ENCODE peak calls at places on chromosomes 6 and 20, in nine cellular contexts. One of them, this sample, is unnamed.
A peak's percentile ranks its signal among the peaks of the same experiment; 100 is the strongest.

GRCh38 chr20:16701296-16701695 is 28.5 kb upstream of the SNRPB2 start:
- DNase-seq in naive B cell: no peak
- DNase-seq in ELR: peak; percentile 25
- DNase-seq in psoas muscle: no peak
- DNase-seq in hippocampal formation: no peak
- DNase-seq in NCI-H2081: no peak
- DNase-seq in T-cell: peak; percentile 51
- DNase-seq in Calu3: no peak
- DNase-seq in GM23248: peak; percentile 10
- DNase-seq in this sample: no peak

GRCh38 chr6:148934534-148934933 is 187.7 kb downstream of the UST start:
- DNase-seq in ELR: no peak
- DNase-seq in T-cell: no peak
- DNase-seq in naive B cell: no peak
- DNase-seq in GM23248: peak; percentile 83
- DNase-seq in NCI-H2081: no peak
- DNase-seq in psoas muscle: peak; percentile 35
- DNase-seq in hippocampal formation: peak; percentile 2
- DNase-seq in Calu3: no peak
- DNase-seq in this sample: no peak

GRCh38 chr6:7389162-7389450 is 436 bp downstream of the CAGE1 start:
- DNase-seq in ELR: peak; percentile 79
- DNase-seq in T-cell: no peak
- DNase-seq in Calu3: no peak
- DNase-seq in GM23248: peak; percentile 78
- DNase-seq in psoas muscle: peak; percentile 68
- DNase-seq in hippocampal formation: no peak
- DNase-seq in NCI-H2081: peak; percentile 75
- DNase-seq in naive B cell: no peak
- DNase-seq in this sample: no peak

GRCh38 chr6:100176321-100176950 is 182.4 kb upstream of the MCHR2 start:
- DNase-seq in T-cell: no peak
- DNase-seq in NCI-H2081: peak; percentile 1
- DNase-seq in naive B cell: no peak
- DNase-seq in Calu3: peak; percentile 53
- DNase-seq in GM23248: peak; percentile 82
- DNase-seq in hippocampal formation: peak; percentile 8
- DNase-seq in ELR: peak; percentile 73
- DNase-seq in psoas muscle: no peak
- DNase-seq in this sample: peak; percentile 6

GRCh38 chr6:116866281-116866871 is 10.7 kb upstream of the RFX6 start:
- DNase-seq in GM23248: no peak
- DNase-seq in Calu3: no peak
- DNase-seq in ELR: peak; percentile 11
- DNase-seq in hippocampal formation: no peak
- DNase-seq in T-cell: no peak
- DNase-seq in naive B cell: no peak
- DNase-seq in psoas muscle: no peak
- DNase-seq in NCI-H2081: no peak
- DNase-seq in this sample: no peak

GRCh38 chr6:31614674-31615578 is at the start of gene AIF1:
- DNase-seq in GM23248: no peak
- DNase-seq in ELR: no peak
- DNase-seq in hippocampal formation: no peak
- DNase-seq in psoas muscle: no peak
- DNase-seq in naive B cell: no peak
- DNase-seq in NCI-H2081: no peak
- DNase-seq in T-cell: no peak
- DNase-seq in Calu3: no peak
- DNase-seq in this sample: no peak

GRCh38 chr6:137707590-137708360 is 159.3 kb upstream of the TNFAIP3 start:
- DNase-seq in psoas muscle: peak; percentile 35
- DNase-seq in GM23248: peak; percentile 86
- DNase-seq in T-cell: peak; percentile 92
- DNase-seq in hippocampal formation: peak; percentile 62
- DNase-seq in naive B cell: peak; percentile 79
- DNase-seq in NCI-H2081: peak; percentile 63
- DNase-seq in ELR: peak; percentile 83
- DNase-seq in Calu3: peak; percentile 32
- DNase-seq in this sample: peak; percentile 82

GRCh38 chr6:125742433-125743120 is 6.9 kb upstream of the HEY2 start:
- DNase-seq in naive B cell: no peak
- DNase-seq in hippocampal formation: peak; percentile 39
- DNase-seq in T-cell: no peak
- DNase-seq in Calu3: no peak
- DNase-seq in NCI-H2081: no peak
- DNase-seq in psoas muscle: no peak
- DNase-seq in ELR: no peak
- DNase-seq in GM23248: no peak
- DNase-seq in this sample: peak; percentile 74

GRCh38 chr6:32973144-32973854 is 4.9 kb downstream of the BRD2 start:
- DNase-seq in Calu3: peak; percentile 61
- DNase-seq in naive B cell: peak; percentile 65
- DNase-seq in psoas muscle: peak; percentile 31
- DNase-seq in GM23248: peak; percentile 75
- DNase-seq in T-cell: peak; percentile 66
- DNase-seq in NCI-H2081: peak; percentile 56
- DNase-seq in hippocampal formation: no peak
- DNase-seq in ELR: peak; percentile 73
- DNase-seq in this sample: peak; percentile 69

GRCh38 chr6:135438907-135439535 is 58.5 kb downstream of the AHI1 start:
- DNase-seq in ELR: peak; percentile 69
- DNase-seq in NCI-H2081: peak; percentile 11
- DNase-seq in hippocampal formation: peak; percentile 7
- DNase-seq in Calu3: no peak
- DNase-seq in naive B cell: peak; percentile 20
- DNase-seq in T-cell: no peak
- DNase-seq in GM23248: peak; percentile 34
- DNase-seq in psoas muscle: no peak
- DNase-seq in this sample: peak; percentile 56

GRCh38 chr6:132391391-132392291 is 9.6 kb downstream of the MOXD1 start:
- DNase-seq in Calu3: no peak
- DNase-seq in T-cell: no peak
- DNase-seq in NCI-H2081: peak; percentile 4
- DNase-seq in psoas muscle: no peak
- DNase-seq in naive B cell: no peak
- DNase-seq in hippocampal formation: no peak
- DNase-seq in GM23248: peak; percentile 95
- DNase-seq in ELR: peak; percentile 98
- DNase-seq in this sample: no peak

GRCh38 chr20:50356962-50357782 is 153.0 kb upstream of the PTPN1 start:
- DNase-seq in psoas muscle: no peak
- DNase-seq in naive B cell: no peak
- DNase-seq in ELR: no peak
- DNase-seq in NCI-H2081: no peak
- DNase-seq in hippocampal formation: no peak
- DNase-seq in Calu3: no peak
- DNase-seq in T-cell: no peak
- DNase-seq in GM23248: no peak
- DNase-seq in this sample: no peak

GRCh38 chr20:4721719-4722118 is at the start of gene PRND:
- DNase-seq in T-cell: no peak
- DNase-seq in GM23248: no peak
- DNase-seq in naive B cell: no peak
- DNase-seq in Calu3: no peak
- DNase-seq in NCI-H2081: no peak
- DNase-seq in ELR: no peak
- DNase-seq in psoas muscle: no peak
- DNase-seq in hippocampal formation: no peak
- DNase-seq in this sample: no peak

GRCh38 chr20:58129736-58130135 is 98.7 kb downstream of the ANKRD60 start:
- DNase-seq in naive B cell: no peak
- DNase-seq in ELR: no peak
- DNase-seq in T-cell: no peak
- DNase-seq in GM23248: no peak
- DNase-seq in hippocampal formation: no peak
- DNase-seq in Calu3: no peak
- DNase-seq in psoas muscle: no peak
- DNase-seq in NCI-H2081: no peak
- DNase-seq in this sample: no peak

GRCh38 chr6:63121166-63121565 is 90.1 kb upstream of the FKBP1C start:
- DNase-seq in GM23248: no peak
- DNase-seq in hippocampal formation: no peak
- DNase-seq in ELR: no peak
- DNase-seq in T-cell: no peak
- DNase-seq in naive B cell: no peak
- DNase-seq in Calu3: no peak
- DNase-seq in NCI-H2081: no peak
- DNase-seq in psoas muscle: no peak
- DNase-seq in this sample: no peak

GRCh38 chr20:59560588-59561227 is 43.6 kb upstream of the PHACTR3 start:
- DNase-seq in hippocampal formation: peak; percentile 42
- DNase-seq in GM23248: peak; percentile 67
- DNase-seq in T-cell: no peak
- DNase-seq in NCI-H2081: no peak
- DNase-seq in psoas muscle: no peak
- DNase-seq in Calu3: peak; percentile 48
- DNase-seq in ELR: peak; percentile 24
- DNase-seq in naive B cell: no peak
- DNase-seq in this sample: no peak

GRCh38 chr6:84260926-84261325 is 33.5 kb upstream of the CEP162 start:
- DNase-seq in GM23248: peak; percentile 31
- DNase-seq in ELR: no peak
- DNase-seq in hippocampal formation: no peak
- DNase-seq in Calu3: no peak
- DNase-seq in psoas muscle: no peak
- DNase-seq in NCI-H2081: no peak
- DNase-seq in T-cell: no peak
- DNase-seq in naive B cell: no peak
- DNase-seq in this sample: no peak

GRCh38 chr6:21634582-21634981 is 41.0 kb downstream of the SOX4 start:
- DNase-seq in Calu3: peak; percentile 41
- DNase-seq in naive B cell: no peak
- DNase-seq in psoas muscle: no peak
- DNase-seq in hippocampal formation: no peak
- DNase-seq in ELR: peak; percentile 75
- DNase-seq in NCI-H2081: no peak
- DNase-seq in GM23248: peak; percentile 97
- DNase-seq in T-cell: no peak
- DNase-seq in this sample: no peak

GRCh38 chr20:37757550-37757949 is 63.7 kb downstream of the CTNNBL1 start:
- DNase-seq in psoas muscle: no peak
- DNase-seq in NCI-H2081: no peak
- DNase-seq in ELR: no peak
- DNase-seq in naive B cell: no peak
- DNase-seq in Calu3: no peak
- DNase-seq in GM23248: no peak
- DNase-seq in T-cell: no peak
- DNase-seq in hippocampal formation: no peak
- DNase-seq in this sample: peak; percentile 15

GRCh38 chr6:29051680-29052079 is 6.7 kb upstream of the OR2W1 start:
- DNase-seq in hippocampal formation: no peak
- DNase-seq in T-cell: no peak
- DNase-seq in GM23248: no peak
- DNase-seq in NCI-H2081: no peak
- DNase-seq in ELR: no peak
- DNase-seq in Calu3: no peak
- DNase-seq in naive B cell: no peak
- DNase-seq in psoas muscle: no peak
- DNase-seq in this sample: no peak

GRCh38 chr6:37777272-37777736 is 42.2 kb upstream of the ZFAND3 start:
- DNase-seq in GM23248: no peak
- DNase-seq in NCI-H2081: no peak
- DNase-seq in naive B cell: no peak
- DNase-seq in psoas muscle: no peak
- DNase-seq in T-cell: no peak
- DNase-seq in Calu3: no peak
- DNase-seq in hippocampal formation: no peak
- DNase-seq in ELR: no peak
- DNase-seq in this sample: no peak

GRCh38 chr6:95431637-95432228 is 145.6 kb upstream of the MANEA start:
- DNase-seq in GM23248: peak; percentile 38
- DNase-seq in T-cell: peak; percentile 3
- DNase-seq in NCI-H2081: peak; percentile 44
- DNase-seq in Calu3: peak; percentile 57
- DNase-seq in psoas muscle: no peak
- DNase-seq in naive B cell: peak; percentile 3
- DNase-seq in hippocampal formation: peak; percentile 50
- DNase-seq in ELR: peak; percentile 40
- DNase-seq in this sample: peak; percentile 27

GRCh38 chr6:162178666-162179065 is 548.9 kb downstream of the PRKN start:
- DNase-seq in psoas muscle: no peak
- DNase-seq in hippocampal formation: no peak
- DNase-seq in naive B cell: no peak
- DNase-seq in NCI-H2081: no peak
- DNase-seq in GM23248: no peak
- DNase-seq in T-cell: no peak
- DNase-seq in Calu3: no peak
- DNase-seq in ELR: no peak
- DNase-seq in this sample: no peak

GRCh38 chr20:54468082-54468481 is 7.3 kb upstream of the DOK5 start:
- DNase-seq in hippocampal formation: no peak
- DNase-seq in ELR: no peak
- DNase-seq in GM23248: peak; percentile 24
- DNase-seq in naive B cell: no peak
- DNase-seq in psoas muscle: no peak
- DNase-seq in NCI-H2081: no peak
- DNase-seq in T-cell: no peak
- DNase-seq in Calu3: no peak
- DNase-seq in this sample: no peak

GRCh38 chr20:48219306-48219705 is 434.0 kb upstream of the SULF2 start:
- DNase-seq in GM23248: no peak
- DNase-seq in NCI-H2081: no peak
- DNase-seq in naive B cell: no peak
- DNase-seq in ELR: no peak
- DNase-seq in psoas muscle: no peak
- DNase-seq in Calu3: no peak
- DNase-seq in hippocampal formation: no peak
- DNase-seq in T-cell: no peak
- DNase-seq in this sample: no peak

GRCh38 chr6:32692019-32692418 is 25.6 kb upstream of the HLA-DQB1 start:
- DNase-seq in NCI-H2081: peak; percentile 2
- DNase-seq in naive B cell: peak; percentile 44
- DNase-seq in hippocampal formation: no peak
- DNase-seq in T-cell: peak; percentile 62
- DNase-seq in ELR: peak; percentile 47
- DNase-seq in psoas muscle: no peak
- DNase-seq in Calu3: peak; percentile 81
- DNase-seq in GM23248: no peak
- DNase-seq in this sample: no peak

GRCh38 chr6:53861543-53861942 is 66.7 kb downstream of the LRRC1 start:
- DNase-seq in NCI-H2081: no peak
- DNase-seq in psoas muscle: no peak
- DNase-seq in GM23248: no peak
- DNase-seq in Calu3: no peak
- DNase-seq in hippocampal formation: no peak
- DNase-seq in ELR: no peak
- DNase-seq in naive B cell: no peak
- DNase-seq in T-cell: no peak
- DNase-seq in this sample: no peak

GRCh38 chr6:87907521-87907920 is 140.1 kb upstream of the SPACA1 start:
- DNase-seq in psoas muscle: no peak
- DNase-seq in T-cell: peak; percentile 28
- DNase-seq in ELR: peak; percentile 22
- DNase-seq in Calu3: no peak
- DNase-seq in naive B cell: no peak
- DNase-seq in hippocampal formation: no peak
- DNase-seq in GM23248: peak; percentile 77
- DNase-seq in NCI-H2081: no peak
- DNase-seq in this sample: no peak

GRCh38 chr6:56637640-56638039 is 5.0 kb downstream of the DST start:
- DNase-seq in GM23248: peak; percentile 79
- DNase-seq in psoas muscle: no peak
- DNase-seq in hippocampal formation: peak; percentile 73
- DNase-seq in T-cell: no peak
- DNase-seq in Calu3: no peak
- DNase-seq in NCI-H2081: peak; percentile 52
- DNase-seq in ELR: peak; percentile 89
- DNase-seq in naive B cell: no peak
- DNase-seq in this sample: peak; percentile 55

GRCh38 chr20:36145877-36146707 is 8.4 kb upstream of the EPB41L1 start:
- DNase-seq in hippocampal formation: no peak
- DNase-seq in ELR: no peak
- DNase-seq in GM23248: no peak
- DNase-seq in psoas muscle: peak; percentile 44
- DNase-seq in Calu3: no peak
- DNase-seq in naive B cell: no peak
- DNase-seq in NCI-H2081: no peak
- DNase-seq in T-cell: no peak
- DNase-seq in this sample: no peak

GRCh38 chr20:62028384-62028783 is 37.3 kb downstream of the TAF4 start:
- DNase-seq in GM23248: no peak
- DNase-seq in T-cell: no peak
- DNase-seq in ELR: no peak
- DNase-seq in naive B cell: no peak
- DNase-seq in NCI-H2081: no peak
- DNase-seq in Calu3: no peak
- DNase-seq in hippocampal formation: no peak
- DNase-seq in psoas muscle: no peak
- DNase-seq in this sample: no peak